ENCODE peak calls at places on chromosomes 2 and 18, in ten cellular contexts. One of them, this sample, is unnamed.

GRCh38 chr2:231677632-231678104 is 30.7 kb upstream of the PTMA start:
- DNase-seq in neuronal stem cell: peak; percentile 82
- DNase-seq in mesendoderm: peak; percentile 93
- DNase-seq in CD4-positive, alpha-beta memory T cell: peak; percentile 83
- DNase-seq in hepatocyte: peak; percentile 91
- DNase-seq in GM12878: no peak
- DNase-seq in breast epithelium: peak; percentile 86
- DNase-seq in pancreas: peak; percentile 90
- DNase-seq in heart left ventricle: peak; percentile 83
- DNase-seq in A549: peak; percentile 85
- DNase-seq in this sample: peak; percentile 91

GRCh38 chr18:49619792-49620191 is 57.9 kb downstream of the LIPG start:
- DNase-seq in neuronal stem cell: no peak
- DNase-seq in mesendoderm: peak; percentile 91
- DNase-seq in CD4-positive, alpha-beta memory T cell: no peak
- DNase-seq in hepatocyte: no peak
- DNase-seq in GM12878: no peak
- DNase-seq in breast epithelium: no peak
- DNase-seq in pancreas: no peak
- DNase-seq in heart left ventricle: no peak
- DNase-seq in A549: no peak
- DNase-seq in this sample: no peak

GRCh38 chr2:240933966-240934700 is 28.0 kb downstream of the CROCC2 start:
- DNase-seq in neuronal stem cell: no peak
- DNase-seq in mesendoderm: no peak
- DNase-seq in CD4-positive, alpha-beta memory T cell: no peak
- DNase-seq in hepatocyte: no peak
- DNase-seq in GM12878: no peak
- DNase-seq in breast epithelium: peak; percentile 44
- DNase-seq in pancreas: peak; percentile 2
- DNase-seq in heart left ventricle: peak; percentile 27
- DNase-seq in A549: no peak
- DNase-seq in this sample: peak; percentile 69

GRCh38 chr2:219596954-219597551 is 604 bp upstream of the STK11IP start:
- DNase-seq in neuronal stem cell: no peak
- DNase-seq in mesendoderm: peak; percentile 52
- DNase-seq in CD4-positive, alpha-beta memory T cell: no peak
- DNase-seq in hepatocyte: peak; percentile 37
- DNase-seq in GM12878: no peak
- DNase-seq in breast epithelium: no peak
- DNase-seq in pancreas: peak; percentile 34
- DNase-seq in heart left ventricle: no peak
- DNase-seq in A549: no peak
- DNase-seq in this sample: no peak

GRCh38 chr2:126836761-126837679 is 61.7 kb upstream of the TEX51 start:
- DNase-seq in neuronal stem cell: no peak
- DNase-seq in mesendoderm: peak; percentile 3
- DNase-seq in CD4-positive, alpha-beta memory T cell: no peak
- DNase-seq in hepatocyte: no peak
- DNase-seq in GM12878: no peak
- DNase-seq in breast epithelium: no peak
- DNase-seq in pancreas: no peak
- DNase-seq in heart left ventricle: no peak
- DNase-seq in A549: no peak
- DNase-seq in this sample: no peak

GRCh38 chr2:108533832-108534576 is at the start of gene LIMS1:
- DNase-seq in neuronal stem cell: peak; percentile 89
- DNase-seq in mesendoderm: peak; percentile 93
- DNase-seq in CD4-positive, alpha-beta memory T cell: peak; percentile 87
- DNase-seq in hepatocyte: peak; percentile 97
- DNase-seq in GM12878: peak; percentile 50
- DNase-seq in breast epithelium: peak; percentile 92
- DNase-seq in pancreas: peak; percentile 90
- DNase-seq in heart left ventricle: peak; percentile 95
- DNase-seq in A549: peak; percentile 94
- DNase-seq in this sample: peak; percentile 95

GRCh38 chr2:146853741-146854444 is 990.9 kb upstream of the ACVR2A start:
- DNase-seq in neuronal stem cell: no peak
- DNase-seq in mesendoderm: peak; percentile 95
- DNase-seq in CD4-positive, alpha-beta memory T cell: no peak
- DNase-seq in hepatocyte: no peak
- DNase-seq in GM12878: no peak
- DNase-seq in breast epithelium: no peak
- DNase-seq in pancreas: no peak
- DNase-seq in heart left ventricle: no peak
- DNase-seq in A549: no peak
- DNase-seq in this sample: no peak

GRCh38 chr2:181752301-181752700 is 72.0 kb upstream of the NEUROD1 start:
- DNase-seq in neuronal stem cell: no peak
- DNase-seq in mesendoderm: no peak
- DNase-seq in CD4-positive, alpha-beta memory T cell: no peak
- DNase-seq in hepatocyte: no peak
- DNase-seq in GM12878: no peak
- DNase-seq in breast epithelium: no peak
- DNase-seq in pancreas: no peak
- DNase-seq in heart left ventricle: no peak
- DNase-seq in A549: no peak
- DNase-seq in this sample: no peak

GRCh38 chr2:237889811-237890210 is 30.4 kb downstream of the RAMP1 start:
- DNase-seq in neuronal stem cell: no peak
- DNase-seq in mesendoderm: no peak
- DNase-seq in CD4-positive, alpha-beta memory T cell: no peak
- DNase-seq in hepatocyte: no peak
- DNase-seq in GM12878: no peak
- DNase-seq in breast epithelium: no peak
- DNase-seq in pancreas: no peak
- DNase-seq in heart left ventricle: peak; percentile 9
- DNase-seq in A549: no peak
- DNase-seq in this sample: no peak
- H3K27ac ChIP-seq in neuronal stem cell: no peak overlapping the region
- H3K27ac ChIP-seq in mesendoderm: no peak overlapping the region
- H3K27ac ChIP-seq in CD4-positive, alpha-beta memory T cell: no peak overlapping the region
- H3K27ac ChIP-seq in hepatocyte: no peak overlapping the region
- H3K27ac ChIP-seq in GM12878: no peak overlapping the region
- H3K27ac ChIP-seq in breast epithelium: no peak overlapping the region
- H3K27ac ChIP-seq in pancreas: no peak overlapping the region
- H3K27ac ChIP-seq in heart left ventricle: no peak overlapping the region
- H3K27ac ChIP-seq in A549: no peak overlapping the region
- H3K27ac ChIP-seq in this sample: no peak overlapping the region

GRCh38 chr2:168468354-168468753 is 12.3 kb downstream of the CERS6 start:
- DNase-seq in neuronal stem cell: no peak
- DNase-seq in mesendoderm: no peak
- DNase-seq in CD4-positive, alpha-beta memory T cell: no peak
- DNase-seq in hepatocyte: no peak
- DNase-seq in GM12878: no peak
- DNase-seq in breast epithelium: no peak
- DNase-seq in pancreas: no peak
- DNase-seq in heart left ventricle: no peak
- DNase-seq in A549: no peak
- DNase-seq in this sample: no peak

GRCh38 chr2:168470880-168471475 is 14.9 kb downstream of the CERS6 start:
- DNase-seq in neuronal stem cell: no peak
- DNase-seq in mesendoderm: peak; percentile 77
- DNase-seq in CD4-positive, alpha-beta memory T cell: no peak
- DNase-seq in hepatocyte: peak; percentile 44
- DNase-seq in GM12878: no peak
- DNase-seq in breast epithelium: no peak
- DNase-seq in pancreas: no peak
- DNase-seq in heart left ventricle: no peak
- DNase-seq in A549: no peak
- DNase-seq in this sample: no peak

GRCh38 chr2:168467729-168468128 is 11.7 kb downstream of the CERS6 start:
- DNase-seq in neuronal stem cell: no peak
- DNase-seq in mesendoderm: no peak
- DNase-seq in CD4-positive, alpha-beta memory T cell: no peak
- DNase-seq in hepatocyte: no peak
- DNase-seq in GM12878: no peak
- DNase-seq in breast epithelium: no peak
- DNase-seq in pancreas: no peak
- DNase-seq in heart left ventricle: no peak
- DNase-seq in A549: no peak
- DNase-seq in this sample: no peak

GRCh38 chr2:168469281-168469988 is 13.4 kb downstream of the CERS6 start:
- DNase-seq in neuronal stem cell: no peak
- DNase-seq in mesendoderm: no peak
- DNase-seq in CD4-positive, alpha-beta memory T cell: no peak
- DNase-seq in hepatocyte: no peak
- DNase-seq in GM12878: peak; percentile 75
- DNase-seq in breast epithelium: no peak
- DNase-seq in pancreas: no peak
- DNase-seq in heart left ventricle: no peak
- DNase-seq in A549: no peak
- DNase-seq in this sample: no peak

DNA sequence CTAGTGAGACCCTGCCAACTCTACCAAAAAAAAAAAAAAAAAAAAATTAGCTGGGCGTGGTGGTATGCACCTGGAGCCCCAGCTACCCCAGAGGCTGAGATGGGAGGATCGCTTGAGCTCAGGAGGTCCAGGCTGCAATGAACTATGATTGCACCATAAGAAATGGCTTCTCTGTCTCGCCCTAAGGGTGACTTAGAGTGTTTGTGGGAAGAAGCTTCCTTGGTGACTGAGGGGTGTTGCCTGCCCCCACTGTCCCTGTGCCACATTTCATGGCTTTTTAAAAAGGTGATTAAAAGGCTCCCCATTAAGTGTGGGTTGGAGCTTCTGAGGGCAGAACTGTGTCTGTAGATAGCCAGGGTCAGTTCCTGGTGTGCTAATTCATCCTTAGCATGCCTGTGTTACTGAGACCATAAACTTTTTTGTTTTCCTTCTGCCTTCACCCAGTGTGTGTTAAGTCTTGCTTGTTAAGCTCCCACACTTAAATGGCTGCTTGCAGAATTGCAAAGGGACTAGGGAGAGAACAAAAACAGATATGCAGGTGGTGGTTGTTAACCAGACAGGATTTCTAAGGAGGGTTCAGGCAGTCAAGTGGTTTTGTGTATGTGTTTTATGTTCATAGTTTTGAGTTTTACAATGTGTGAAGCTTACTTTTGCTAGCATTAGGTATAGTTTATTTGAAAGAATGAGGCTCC is 14.3 kb downstream of the CERS6 start:
- DNase-seq in neuronal stem cell: peak; percentile 51
- DNase-seq in mesendoderm: peak; percentile 54
- DNase-seq in CD4-positive, alpha-beta memory T cell: no peak
- DNase-seq in hepatocyte: no peak
- DNase-seq in GM12878: no peak
- DNase-seq in breast epithelium: no peak
- DNase-seq in pancreas: no peak
- DNase-seq in heart left ventricle: no peak
- DNase-seq in A549: no peak
- DNase-seq in this sample: no peak
- H3K4me3 ChIP-seq in neuronal stem cell: no peak overlapping the region
- H3K4me3 ChIP-seq in mesendoderm: no peak overlapping the region
- H3K4me3 ChIP-seq in CD4-positive, alpha-beta memory T cell: no peak overlapping the region
- H3K4me3 ChIP-seq in hepatocyte: no peak overlapping the region
- H3K4me3 ChIP-seq in GM12878: peak overlapping the region; percentile 8
- H3K4me3 ChIP-seq in breast epithelium: no peak overlapping the region
- H3K4me3 ChIP-seq in pancreas: no peak overlapping the region
- H3K4me3 ChIP-seq in heart left ventricle: no peak overlapping the region
- H3K4me3 ChIP-seq in A549: no peak overlapping the region
- H3K4me3 ChIP-seq in this sample: no peak overlapping the region

GRCh38 chr2:85861180-85861579 is 27.6 kb downstream of the ST3GAL5 start:
- DNase-seq in neuronal stem cell: no peak
- DNase-seq in mesendoderm: no peak
- DNase-seq in CD4-positive, alpha-beta memory T cell: no peak
- DNase-seq in hepatocyte: no peak
- DNase-seq in GM12878: peak; percentile 55
- DNase-seq in breast epithelium: no peak
- DNase-seq in pancreas: no peak
- DNase-seq in heart left ventricle: no peak
- DNase-seq in A549: no peak
- DNase-seq in this sample: no peak

GRCh38 chr2:85854897-85855296 is 33.9 kb downstream of the ST3GAL5 start:
- DNase-seq in neuronal stem cell: no peak
- DNase-seq in mesendoderm: no peak
- DNase-seq in CD4-positive, alpha-beta memory T cell: peak; percentile 45
- DNase-seq in hepatocyte: no peak
- DNase-seq in GM12878: no peak
- DNase-seq in breast epithelium: no peak
- DNase-seq in pancreas: no peak
- DNase-seq in heart left ventricle: no peak
- DNase-seq in A549: no peak
- DNase-seq in this sample: no peak

GRCh38 chr2:85862426-85862825 is 26.4 kb downstream of the ST3GAL5 start:
- DNase-seq in neuronal stem cell: no peak
- DNase-seq in mesendoderm: no peak
- DNase-seq in CD4-positive, alpha-beta memory T cell: peak; percentile 82
- DNase-seq in hepatocyte: no peak
- DNase-seq in GM12878: no peak
- DNase-seq in breast epithelium: no peak
- DNase-seq in pancreas: no peak
- DNase-seq in heart left ventricle: no peak
- DNase-seq in A549: no peak
- DNase-seq in this sample: no peak

GRCh38 chr2:85861650-85862049 is 27.1 kb downstream of the ST3GAL5 start:
- DNase-seq in neuronal stem cell: no peak
- DNase-seq in mesendoderm: no peak
- DNase-seq in CD4-positive, alpha-beta memory T cell: no peak
- DNase-seq in hepatocyte: no peak
- DNase-seq in GM12878: no peak
- DNase-seq in breast epithelium: no peak
- DNase-seq in pancreas: no peak
- DNase-seq in heart left ventricle: no peak
- DNase-seq in A549: no peak
- DNase-seq in this sample: no peak

DNA sequence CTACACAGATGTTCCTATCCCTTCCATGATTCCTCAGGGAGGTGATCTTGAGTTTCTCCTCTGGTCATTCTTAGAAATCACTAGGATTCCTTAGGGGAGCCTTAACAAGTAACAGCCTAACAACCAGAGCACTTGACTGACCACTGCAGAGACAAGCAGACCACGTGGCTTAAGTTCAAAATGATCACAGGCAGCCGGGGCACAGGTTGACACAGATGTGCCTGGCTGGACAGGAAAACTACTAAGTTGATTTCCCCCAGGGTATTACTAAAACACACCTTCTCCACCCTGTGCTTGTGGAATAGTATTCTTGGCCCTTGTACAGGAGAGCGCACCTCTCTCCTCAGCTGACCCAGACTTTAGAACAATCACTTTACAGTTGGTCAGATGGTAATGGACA is 29.9 kb downstream of the ST3GAL5 start:
- DNase-seq in neuronal stem cell: no peak
- DNase-seq in mesendoderm: no peak
- DNase-seq in CD4-positive, alpha-beta memory T cell: no peak
- DNase-seq in hepatocyte: no peak
- DNase-seq in GM12878: no peak
- DNase-seq in breast epithelium: no peak
- DNase-seq in pancreas: no peak
- DNase-seq in heart left ventricle: no peak
- DNase-seq in A549: no peak
- DNase-seq in this sample: no peak
- H3K4me1 ChIP-seq in neuronal stem cell: no peaks in the 10 kb centered on the region
- H3K4me1 ChIP-seq in mesendoderm: no peaks in the 10 kb centered on the region
- H3K4me1 ChIP-seq in CD4-positive, alpha-beta memory T cell: peaks cover 55% of the 10 kb centered on the region
- H3K4me1 ChIP-seq in hepatocyte: no peaks in the 10 kb centered on the region
- H3K4me1 ChIP-seq in GM12878: peaks cover 22% of the 10 kb centered on the region
- H3K4me1 ChIP-seq in breast epithelium: no peaks in the 10 kb centered on the region
- H3K4me1 ChIP-seq in pancreas: no peaks in the 10 kb centered on the region
- H3K4me1 ChIP-seq in heart left ventricle: no peaks in the 10 kb centered on the region
- H3K4me1 ChIP-seq in A549: no peaks in the 10 kb centered on the region
- H3K4me1 ChIP-seq in this sample: no peaks in the 10 kb centered on the region

GRCh38 chr2:61705625-61706024 is 148.2 kb downstream of the FAM161A start:
- DNase-seq in neuronal stem cell: no peak
- DNase-seq in mesendoderm: no peak
- DNase-seq in CD4-positive, alpha-beta memory T cell: no peak
- DNase-seq in hepatocyte: no peak
- DNase-seq in GM12878: no peak
- DNase-seq in breast epithelium: no peak
- DNase-seq in pancreas: no peak
- DNase-seq in heart left ventricle: no peak
- DNase-seq in A549: no peak
- DNase-seq in this sample: no peak

GRCh38 chr2:61700465-61700864 is 153.4 kb downstream of the FAM161A start:
- DNase-seq in neuronal stem cell: no peak
- DNase-seq in mesendoderm: no peak
- DNase-seq in CD4-positive, alpha-beta memory T cell: no peak
- DNase-seq in hepatocyte: no peak
- DNase-seq in GM12878: no peak
- DNase-seq in breast epithelium: no peak
- DNase-seq in pancreas: no peak
- DNase-seq in heart left ventricle: no peak
- DNase-seq in A549: no peak
- DNase-seq in this sample: no peak

DNA sequence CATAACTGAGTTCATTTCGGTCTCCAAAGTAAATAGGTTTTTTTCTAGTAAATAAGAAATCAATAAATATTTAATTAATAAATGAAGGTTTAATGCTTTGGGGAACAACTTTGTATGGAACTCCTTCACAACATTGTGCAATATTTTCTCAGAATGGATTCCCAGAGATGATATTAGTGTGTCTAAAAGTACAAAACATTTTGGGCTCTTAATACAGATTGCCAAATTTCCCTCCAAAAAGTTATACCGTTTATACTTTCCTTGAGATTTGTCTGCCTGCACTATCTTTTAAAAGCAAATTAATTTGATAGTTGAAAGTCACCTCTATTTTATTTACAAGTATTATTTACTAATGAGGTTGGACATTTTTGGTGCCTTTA is 151.8 kb downstream of the FAM161A start:
- DNase-seq in neuronal stem cell: no peak
- DNase-seq in mesendoderm: no peak
- DNase-seq in CD4-positive, alpha-beta memory T cell: no peak
- DNase-seq in hepatocyte: no peak
- DNase-seq in GM12878: no peak
- DNase-seq in breast epithelium: no peak
- DNase-seq in pancreas: no peak
- DNase-seq in heart left ventricle: no peak
- DNase-seq in A549: no peak
- DNase-seq in this sample: no peak
- H3K27ac ChIP-seq in neuronal stem cell: no peak overlapping the region
- H3K27ac ChIP-seq in mesendoderm: no peak overlapping the region
- H3K27ac ChIP-seq in CD4-positive, alpha-beta memory T cell: no peak overlapping the region
- H3K27ac ChIP-seq in hepatocyte: no peak overlapping the region
- H3K27ac ChIP-seq in GM12878: no peak overlapping the region
- H3K27ac ChIP-seq in breast epithelium: no peak overlapping the region
- H3K27ac ChIP-seq in pancreas: no peak overlapping the region
- H3K27ac ChIP-seq in heart left ventricle: no peak overlapping the region
- H3K27ac ChIP-seq in A549: no peak overlapping the region
- H3K27ac ChIP-seq in this sample: no peak overlapping the region

This sample was measured in testis.